ENCODE peak calls at places on chromosomes 7 and 10, in nine cellular contexts. H is right lobe of liver, G is MM.1S, N is heart left ventricle, C is neural progenitor cell, I is tibial nerve, Y is HCT116, B is ovary, R is SK-N-SH. D is an unnamed sample. For H3K27me3, the result is how much of the 10 kb centered on the place peaks cover.

GRCh38 chr10:105262666-105263065 is 621.6 kb downstream of the SORCS3 start:
- DNase-seq in C (no peak), Y (no peak), N (no peak), H (no peak), I (no peak), B (no peak), R (no peak), G (no peak), D (no peak)

GRCh38 chr10:118914626-118915025 is 114.9 kb upstream of the NANOS1 start:
- DNase-seq in Y (no peak), B (no peak), I (no peak), N (no peak), G (no peak), H (no peak), R (peak), C (no peak), D (no peak)

GRCh38 chr10:86970152-86970886 is 2.0 kb downstream of the ADIRF start:
- DNase-seq in N (peak), H (peak), I (peak), Y (peak), C (peak), B (peak), G (no peak), R (no peak), D (peak)

GRCh38 chr7:29146888-29147609 is 712 bp upstream of the CPVL start:
- DNase-seq in R (no peak), Y (peak), N (peak), C (peak), H (peak), I (no peak), G (peak), B (peak), D (peak)

GRCh38 chr10:62772186-62772950 is 32.2 kb upstream of the ADO start:
- DNase-seq in C (no peak), H (no peak), I (no peak), Y (no peak), B (no peak), R (no peak), G (no peak), N (no peak), D (no peak)

GRCh38 chr10:75388082-75388481 is 13.5 kb downstream of the ZNF503 start:
- DNase-seq in N (no peak), G (no peak), C (no peak), Y (no peak), I (no peak), B (no peak), H (no peak), R (no peak), D (no peak)

GRCh38 chr10:69287181-69287580 is 8.9 kb downstream of the HK1 start:
- DNase-seq in R (no peak), G (no peak), C (no peak), B (no peak), H (no peak), Y (no peak), I (no peak), N (no peak), D (no peak)

GRCh38 chr10:47238331-47239095 is 61.5 kb upstream of the GDF10 start:
- DNase-seq in I (no peak), C (no peak), R (no peak), N (no peak), Y (no peak), G (no peak), B (no peak), H (no peak), D (no peak)

GRCh38 chr7:24665564-24666294 is 91.5 kb downstream of the GSDME start:
- DNase-seq in H (no peak), B (peak), R (peak), I (no peak), Y (peak), G (peak), C (peak), N (no peak), D (peak)

GRCh38 chr10:93384006-93384405 is 98.1 kb downstream of the MYOF start:
- DNase-seq in Y (peak), R (no peak), N (no peak), I (no peak), G (no peak), C (no peak), H (no peak), B (no peak), D (no peak)

GRCh38 chr10:97543025-97543546 is 29.5 kb upstream of the ANKRD2 start:
- DNase-seq in N (peak), G (no peak), I (peak), B (peak), Y (peak), C (no peak), R (no peak), H (no peak), D (peak)

GRCh38 chr10:16258476-16259040 is 178.3 kb upstream of the PTER start:
- DNase-seq in G (no peak), R (no peak), B (no peak), Y (no peak), C (no peak), H (no peak), N (no peak), I (no peak), D (no peak)

GRCh38 chr10:47165711-47166404 is 134.1 kb upstream of the GDF10 start:
- DNase-seq in B (peak), G (no peak), N (peak), I (peak), C (no peak), H (no peak), R (no peak), Y (no peak), D (peak)

GRCh38 chr10:132129431-132129830 is 57.3 kb upstream of the DPYSL4 start:
- DNase-seq in R (peak), H (no peak), N (no peak), G (no peak), C (peak), Y (no peak), B (no peak), I (no peak), D (no peak)

GRCh38 chr7:6116216-6116615 is 85.0 kb downstream of the ANKRD61 start:
- DNase-seq in I (no peak), N (no peak), R (no peak), H (no peak), B (no peak), G (no peak), C (no peak), Y (no peak), D (no peak)

GRCh38 chr7:21370283-21370982 is 57.5 kb upstream of the SP4 start:
- DNase-seq in B (no peak), C (no peak), R (no peak), H (no peak), Y (no peak), G (no peak), N (no peak), I (no peak), D (no peak)

GRCh38 chr10:102120142-102120986 is at the start of gene LDB1:
- DNase-seq in G (peak), I (peak), C (peak), N (peak), B (peak), Y (peak), H (peak), R (peak), D (peak)

GRCh38 chr7:151349507-151349853 is 7.9 kb downstream of the NUB1 start:
- DNase-seq in B (no peak), C (no peak), Y (no peak), G (no peak), I (no peak), H (no peak), R (no peak), N (no peak), D (peak)

GRCh38 chr7:151352512-151352911 is 10.9 kb downstream of the NUB1 start:
- DNase-seq in Y (no peak), B (no peak), G (no peak), R (no peak), N (no peak), H (no peak), I (no peak), C (no peak), D (no peak)

GRCh38 chr7:151351027-151351426 is 9.4 kb downstream of the NUB1 start:
- DNase-seq in C (peak), G (no peak), H (no peak), R (peak), N (no peak), Y (no peak), I (no peak), B (no peak), D (no peak)

GRCh38 chr7:151348970-151349369 is 7.4 kb downstream of the NUB1 start:
- DNase-seq in N (no peak), C (no peak), I (no peak), B (no peak), H (no peak), Y (no peak), G (no peak), R (no peak), D (no peak)

DNA sequence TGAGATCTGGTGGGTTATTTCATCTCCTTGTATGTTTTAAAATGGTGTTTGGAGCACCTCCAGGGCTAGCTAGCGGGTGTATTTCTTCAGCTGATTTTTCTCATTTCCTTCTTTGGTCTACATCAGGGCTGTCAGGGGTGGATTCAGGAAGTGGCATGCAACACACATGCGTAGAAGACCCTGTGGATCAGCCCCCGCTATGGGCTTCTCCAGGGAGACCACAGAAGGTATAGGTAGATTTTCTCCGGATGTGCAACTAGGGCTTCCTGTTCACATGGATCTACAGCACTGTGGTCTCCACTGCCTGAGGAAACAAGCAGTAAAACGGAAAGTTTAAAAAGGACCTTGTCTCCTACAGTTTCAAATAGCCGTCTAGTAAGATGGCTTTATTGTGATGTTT is 10.4 kb downstream of the NUB1 start:
- DNase-seq in R (no peak), G (no peak), N (no peak), Y (no peak), H (no peak), I (no peak), C (no peak), B (no peak), D (no peak)
- H3K4me3 ChIP-seq in R (no peak), G (no peak), N (no peak), Y (no peak), H (no peak), I (no peak), C (no peak), B (no peak), D (no peak)

DNA sequence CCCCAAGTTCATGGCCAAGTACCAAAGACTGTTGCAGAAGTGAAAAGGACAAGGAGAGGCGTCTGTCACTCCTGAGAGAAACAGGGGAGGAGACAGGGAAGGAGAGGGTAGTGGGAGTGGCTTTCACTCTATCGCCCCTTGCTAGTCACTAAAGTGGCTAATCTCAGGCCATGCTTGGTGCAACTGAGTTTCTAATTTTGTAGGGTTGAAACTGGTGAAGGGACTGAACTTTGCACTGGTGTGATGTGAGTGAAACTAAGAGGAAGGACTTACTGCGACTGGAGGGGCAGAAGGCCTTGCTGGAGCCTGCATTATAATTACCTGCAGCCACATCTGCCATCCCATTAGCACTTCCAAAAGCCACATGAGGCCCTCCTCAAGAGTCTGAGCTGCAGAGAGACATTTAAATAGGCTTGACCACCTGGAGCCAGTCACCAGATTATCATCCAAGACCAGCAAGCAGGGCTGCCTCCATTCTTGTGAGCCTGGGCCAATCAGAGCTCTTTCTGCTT is 107.2 kb upstream of the EEPD1 start:
- DNase-seq in R (no peak), B (no peak), Y (no peak), H (no peak), I (no peak), G (no peak), N (no peak), C (no peak), D (no peak)
- H3K27ac ChIP-seq in R (no peak), B (peak), Y (no peak), H (peak), I (no peak), G (no peak), N (no peak), C (no peak), D (no peak)

GRCh38 chr10:99519690-99520039 is 13.1 kb upstream of the NKX2-3 start:
- DNase-seq in G (no peak), B (no peak), H (no peak), C (no peak), N (no peak), I (no peak), Y (no peak), R (no peak), D (no peak)
- H3K27me3 ChIP-seq in G (under half), B (under half), H (half or more), C (half or more), N (half or more), I (under half), Y (under half), R (half or more), D (half or more)

GRCh38 chr7:101915000-101915399 is 97.6 kb downstream of the CUX1 start:
- DNase-seq in N (peak), I (no peak), B (no peak), R (peak), G (no peak), H (peak), C (no peak), Y (no peak), D (no peak)

GRCh38 chr7:101913247-101913721 is 95.9 kb downstream of the CUX1 start:
- DNase-seq in C (no peak), R (no peak), B (peak), H (no peak), N (no peak), Y (no peak), I (no peak), G (no peak), D (no peak)

GRCh38 chr7:101911800-101912705 is 94.6 kb downstream of the CUX1 start:
- DNase-seq in Y (no peak), R (no peak), H (peak), I (peak), G (no peak), C (no peak), N (no peak), B (peak), D (peak)

GRCh38 chr7:101912711-101913110 is 95.3 kb downstream of the CUX1 start:
- DNase-seq in H (no peak), C (no peak), G (no peak), I (no peak), R (no peak), N (no peak), B (peak), Y (no peak), D (no peak)

DNA sequence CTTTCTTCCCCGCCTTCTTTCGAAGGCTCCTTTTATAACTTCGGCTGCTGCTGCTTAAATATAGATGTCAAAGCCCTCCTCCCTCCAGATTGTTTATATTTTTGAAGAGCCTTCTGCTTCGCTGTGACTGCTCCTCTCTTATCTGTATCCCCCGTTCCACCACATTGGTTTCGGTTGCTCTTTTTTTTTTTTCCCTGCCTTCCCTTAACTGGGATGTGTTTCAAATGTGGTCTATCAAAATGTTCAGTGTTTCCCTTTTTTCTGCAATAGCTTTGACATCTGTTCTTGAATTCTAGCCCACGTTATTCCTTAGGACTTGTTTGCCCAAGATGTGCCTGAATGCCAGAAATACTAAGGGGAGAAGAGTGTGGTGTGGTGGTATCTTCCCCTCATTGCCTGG is 96.5 kb downstream of the CUX1 start:
- DNase-seq in G (no peak), Y (no peak), H (no peak), B (no peak), N (no peak), I (no peak), C (no peak), R (no peak), D (no peak)
- H3K4me3 ChIP-seq in G (no peak), Y (no peak), H (no peak), B (peak), N (no peak), I (no peak), C (no peak), R (no peak), D (no peak)

GRCh38 chr7:51123322-51124021 is 193.1 kb downstream of the COBL start:
- DNase-seq in R (no peak), Y (peak), B (no peak), G (no peak), I (no peak), C (no peak), H (no peak), N (no peak), D (peak)
- H3K27ac ChIP-seq in R (peak), Y (no peak), B (no peak), G (no peak), I (no peak), C (no peak), H (no peak), N (no peak), D (no peak)

GRCh38 chr7:157023589-157023905 is 13.1 kb upstream of the MNX1 start:
- DNase-seq in C (no peak), G (no peak), R (no peak), H (no peak), I (no peak), B (no peak), Y (no peak), N (no peak), D (no peak)
- H3K27me3 ChIP-seq in C (half or more), G (under half), R (half or more), H (under half), I (under half), B (under half), Y (under half), N (half or more), D (half or more)

DNA sequence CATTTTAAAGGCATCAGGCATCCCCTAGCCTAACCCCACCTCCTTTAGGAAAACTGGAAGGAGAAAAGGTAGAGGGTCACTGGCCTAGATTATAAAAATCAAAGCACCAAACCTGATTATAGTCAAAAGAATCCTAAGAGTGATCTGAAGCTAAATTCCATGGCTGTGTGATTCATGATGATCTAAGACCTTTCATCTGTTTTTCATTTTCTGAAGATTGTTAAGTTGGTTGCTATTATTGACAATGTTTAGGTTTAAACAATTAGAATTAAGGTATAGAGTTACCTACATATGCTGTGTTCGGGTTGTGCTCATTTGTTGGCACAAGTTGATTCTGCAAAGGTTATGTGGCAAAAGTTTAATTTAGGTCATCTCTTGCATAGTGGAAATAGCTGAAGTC is 148.7 kb downstream of the BICC1 start:
- DNase-seq in B (no peak), G (no peak), N (no peak), Y (no peak), I (no peak), R (no peak), C (no peak), H (no peak), D (no peak)
- H3K4me3 ChIP-seq in B (no peak), G (no peak), N (no peak), Y (no peak), I (no peak), R (no peak), C (no peak), H (no peak), D (no peak)